ENCODE peak calls at places on chromosomes 12 and 14, in ten cellular contexts. One of them, this sample, is unnamed.

GRCh38 chr14:21136024-21136423 is 19.8 kb downstream of the OR5AU1 start:
- DNase-seq in GM12878: no peak
- DNase-seq in A549: peak; percentile 50
- DNase-seq in AG04450: no peak
- DNase-seq in right lobe of liver: no peak
- DNase-seq in psoas muscle: no peak
- DNase-seq in fibroblast of the aortic adventitia: peak; percentile 26
- DNase-seq in CD8-positive, alpha-beta T cell: no peak
- DNase-seq in foreskin fibroblast: peak; percentile 18
- DNase-seq in HCT116: peak; percentile 3
- DNase-seq in this sample: peak; percentile 10

GRCh38 chr12:29024117-29024516 is 125.0 kb upstream of the FAR2 start:
- DNase-seq in CD8-positive, alpha-beta T cell: no peak
- DNase-seq in psoas muscle: no peak
- DNase-seq in fibroblast of the aortic adventitia: no peak
- DNase-seq in foreskin fibroblast: no peak
- DNase-seq in A549: peak; percentile 3
- DNase-seq in GM12878: no peak
- DNase-seq in AG04450: no peak
- DNase-seq in right lobe of liver: no peak
- DNase-seq in HCT116: no peak
- DNase-seq in this sample: peak; percentile 58

GRCh38 chr12:32586390-32586789 is 92.7 kb upstream of the DNM1L start:
- DNase-seq in HCT116: no peak
- DNase-seq in right lobe of liver: no peak
- DNase-seq in CD8-positive, alpha-beta T cell: no peak
- DNase-seq in A549: no peak
- DNase-seq in foreskin fibroblast: peak; percentile 82
- DNase-seq in AG04450: no peak
- DNase-seq in psoas muscle: no peak
- DNase-seq in fibroblast of the aortic adventitia: peak; percentile 43
- DNase-seq in GM12878: no peak
- DNase-seq in this sample: peak; percentile 20

GRCh38 chr14:32802295-32802694 is 136.4 kb upstream of the NPAS3 start:
- DNase-seq in GM12878: no peak
- DNase-seq in foreskin fibroblast: no peak
- DNase-seq in psoas muscle: no peak
- DNase-seq in AG04450: no peak
- DNase-seq in A549: no peak
- DNase-seq in HCT116: no peak
- DNase-seq in right lobe of liver: no peak
- DNase-seq in CD8-positive, alpha-beta T cell: no peak
- DNase-seq in fibroblast of the aortic adventitia: no peak
- DNase-seq in this sample: no peak

GRCh38 chr12:131001493-131001892 is 47.8 kb downstream of the ADGRD1 start:
- DNase-seq in CD8-positive, alpha-beta T cell: no peak
- DNase-seq in GM12878: no peak
- DNase-seq in foreskin fibroblast: no peak
- DNase-seq in HCT116: no peak
- DNase-seq in AG04450: no peak
- DNase-seq in fibroblast of the aortic adventitia: no peak
- DNase-seq in psoas muscle: no peak
- DNase-seq in A549: no peak
- DNase-seq in right lobe of liver: no peak
- DNase-seq in this sample: no peak

GRCh38 chr12:129997239-129997638 is 93.4 kb upstream of the TMEM132D start:
- DNase-seq in foreskin fibroblast: no peak
- DNase-seq in GM12878: no peak
- DNase-seq in AG04450: no peak
- DNase-seq in HCT116: no peak
- DNase-seq in fibroblast of the aortic adventitia: no peak
- DNase-seq in right lobe of liver: no peak
- DNase-seq in psoas muscle: no peak
- DNase-seq in A549: no peak
- DNase-seq in CD8-positive, alpha-beta T cell: no peak
- DNase-seq in this sample: no peak

GRCh38 chr12:55280991-55281390 is 15.4 kb downstream of the OR6C6 start:
- DNase-seq in fibroblast of the aortic adventitia: no peak
- DNase-seq in right lobe of liver: no peak
- DNase-seq in HCT116: no peak
- DNase-seq in CD8-positive, alpha-beta T cell: no peak
- DNase-seq in AG04450: no peak
- DNase-seq in psoas muscle: no peak
- DNase-seq in foreskin fibroblast: no peak
- DNase-seq in A549: no peak
- DNase-seq in GM12878: no peak
- DNase-seq in this sample: no peak

GRCh38 chr14:75389679-75390078 is 38.1 kb upstream of the JDP2 start:
- DNase-seq in A549: no peak
- DNase-seq in foreskin fibroblast: peak; percentile 63
- DNase-seq in HCT116: no peak
- DNase-seq in psoas muscle: no peak
- DNase-seq in CD8-positive, alpha-beta T cell: no peak
- DNase-seq in AG04450: no peak
- DNase-seq in fibroblast of the aortic adventitia: no peak
- DNase-seq in right lobe of liver: no peak
- DNase-seq in GM12878: no peak
- DNase-seq in this sample: peak; percentile 30

GRCh38 chr12:24565300-24565699 is 383.6 kb downstream of the BCAT1 start:
- DNase-seq in AG04450: no peak
- DNase-seq in fibroblast of the aortic adventitia: no peak
- DNase-seq in foreskin fibroblast: peak; percentile 6
- DNase-seq in GM12878: no peak
- DNase-seq in right lobe of liver: no peak
- DNase-seq in psoas muscle: no peak
- DNase-seq in CD8-positive, alpha-beta T cell: no peak
- DNase-seq in A549: no peak
- DNase-seq in HCT116: no peak
- DNase-seq in this sample: no peak

GRCh38 chr12:27199638-27200300 is 44.3 kb upstream of the STK38L start:
- DNase-seq in A549: no peak
- DNase-seq in AG04450: no peak
- DNase-seq in HCT116: no peak
- DNase-seq in right lobe of liver: no peak
- DNase-seq in foreskin fibroblast: peak; percentile 17
- DNase-seq in fibroblast of the aortic adventitia: peak; percentile 14
- DNase-seq in CD8-positive, alpha-beta T cell: no peak
- DNase-seq in GM12878: no peak
- DNase-seq in psoas muscle: no peak
- DNase-seq in this sample: no peak

GRCh38 chr12:45257185-45257585 is 41.3 kb downstream of the ANO6 start:
- DNase-seq in CD8-positive, alpha-beta T cell: no peak
- DNase-seq in GM12878: no peak
- DNase-seq in psoas muscle: no peak
- DNase-seq in HCT116: no peak
- DNase-seq in A549: no peak
- DNase-seq in right lobe of liver: no peak
- DNase-seq in AG04450: no peak
- DNase-seq in foreskin fibroblast: no peak
- DNase-seq in fibroblast of the aortic adventitia: no peak
- DNase-seq in this sample: no peak

GRCh38 chr14:45699451-45699850 is 446.4 kb upstream of the MIS18BP1 start:
- DNase-seq in foreskin fibroblast: peak; percentile 62
- DNase-seq in right lobe of liver: no peak
- DNase-seq in AG04450: no peak
- DNase-seq in CD8-positive, alpha-beta T cell: no peak
- DNase-seq in psoas muscle: no peak
- DNase-seq in HCT116: no peak
- DNase-seq in fibroblast of the aortic adventitia: no peak
- DNase-seq in GM12878: no peak
- DNase-seq in A549: no peak
- DNase-seq in this sample: no peak

GRCh38 chr12:121391619-121392324 is 8.1 kb upstream of the RNF34 start:
- DNase-seq in right lobe of liver: no peak
- DNase-seq in HCT116: no peak
- DNase-seq in A549: no peak
- DNase-seq in CD8-positive, alpha-beta T cell: no peak
- DNase-seq in foreskin fibroblast: peak; percentile 79
- DNase-seq in AG04450: peak; percentile 49
- DNase-seq in fibroblast of the aortic adventitia: peak; percentile 66
- DNase-seq in psoas muscle: no peak
- DNase-seq in GM12878: peak; percentile 53
- DNase-seq in this sample: peak; percentile 96

DNA sequence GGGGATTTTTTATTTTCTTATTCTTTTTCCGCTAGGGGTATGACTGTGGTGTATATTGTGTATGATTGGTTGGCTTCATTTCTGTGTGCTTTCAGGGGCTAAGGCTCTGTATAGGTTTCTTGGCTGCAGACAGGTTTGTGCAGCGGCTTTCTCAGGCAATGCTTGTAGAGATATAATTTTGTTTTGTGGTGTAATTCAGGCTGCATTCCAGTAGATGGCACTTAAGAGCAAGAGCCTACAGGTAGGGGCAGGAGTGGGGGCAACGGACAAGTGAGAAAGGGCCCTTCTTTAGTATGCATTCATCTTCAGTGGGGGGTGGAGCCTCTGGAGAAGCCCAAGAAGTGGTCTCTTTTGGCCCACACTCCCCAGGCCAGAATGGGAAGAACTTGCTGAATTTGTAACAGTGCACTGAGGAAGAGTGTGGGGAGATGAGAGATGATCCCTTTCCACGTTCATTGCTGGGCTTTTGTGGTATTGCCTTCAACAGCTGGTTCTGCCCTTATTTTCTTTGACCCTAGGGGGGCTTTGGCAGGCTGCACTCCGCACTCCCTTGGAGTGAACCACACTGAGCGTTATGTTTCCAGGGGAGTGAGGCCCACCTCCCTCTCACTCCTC is 78.6 kb downstream of the IFNG-AS1 start:
- DNase-seq in HCT116: peak; percentile 6
- DNase-seq in AG04450: no peak
- DNase-seq in GM12878: no peak
- DNase-seq in CD8-positive, alpha-beta T cell: no peak
- DNase-seq in right lobe of liver: no peak
- DNase-seq in psoas muscle: no peak
- DNase-seq in A549: peak; percentile 3
- DNase-seq in foreskin fibroblast: peak; percentile 4
- DNase-seq in fibroblast of the aortic adventitia: peak; percentile 1
- DNase-seq in this sample: peak; percentile 1
- TF ChIP-seq CTCF in HCT116: peak; percentile 23
- TF ChIP-seq CTCF in AG04450: peak; percentile 42
- TF ChIP-seq CTCF in GM12878: peak; percentile 28
- TF ChIP-seq CTCF in CD8-positive, alpha-beta T cell: no peak
- TF ChIP-seq CTCF in right lobe of liver: no peak
- TF ChIP-seq CTCF in psoas muscle: peak; percentile 11
- TF ChIP-seq CTCF in A549: no peak
- TF ChIP-seq CTCF in foreskin fibroblast: peak; percentile 31
- TF ChIP-seq CTCF in fibroblast of the aortic adventitia: peak; percentile 43
- TF ChIP-seq CTCF in this sample: peak; percentile 60

DNA sequence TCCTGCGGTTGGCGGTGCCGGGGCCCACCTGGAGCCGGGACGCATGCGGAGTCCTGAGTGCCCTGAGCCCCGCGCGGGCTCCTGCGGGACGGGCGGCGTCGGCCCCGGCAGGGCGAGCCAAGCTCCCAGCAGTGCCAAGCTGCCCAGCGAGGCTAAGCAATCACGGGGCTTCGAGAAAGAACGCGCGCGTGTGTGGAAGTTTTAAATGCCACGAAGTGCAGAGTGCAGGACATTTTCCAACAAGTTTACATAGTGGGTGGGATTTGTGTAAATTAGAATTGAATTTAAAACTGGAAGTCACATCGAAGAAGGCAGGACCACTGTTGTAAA is 558 bp upstream of the CPM start:
- DNase-seq in GM12878: no peak
- DNase-seq in AG04450: no peak
- DNase-seq in A549: no peak
- DNase-seq in CD8-positive, alpha-beta T cell: no peak
- DNase-seq in foreskin fibroblast: no peak
- DNase-seq in right lobe of liver: no peak
- DNase-seq in psoas muscle: no peak
- DNase-seq in HCT116: no peak
- DNase-seq in fibroblast of the aortic adventitia: no peak
- DNase-seq in this sample: no peak
- H3K4me3 ChIP-seq in GM12878: peak overlapping the region; percentile 63
- H3K4me3 ChIP-seq in AG04450: peak overlapping the region; percentile 62
- H3K4me3 ChIP-seq in A549: peak overlapping the region; percentile 59
- H3K4me3 ChIP-seq in CD8-positive, alpha-beta T cell: peak overlapping the region; percentile 52
- H3K4me3 ChIP-seq in foreskin fibroblast: peak overlapping the region; percentile 55
- H3K4me3 ChIP-seq in right lobe of liver: peak overlapping the region; percentile 75
- H3K4me3 ChIP-seq in psoas muscle: peak overlapping the region; percentile 70
- H3K4me3 ChIP-seq in HCT116: no peak overlapping the region
- H3K4me3 ChIP-seq in fibroblast of the aortic adventitia: peak overlapping the region; percentile 68
- H3K4me3 ChIP-seq in this sample: peak overlapping the region; percentile 43

GRCh38 chr12:26156201-26156871 is 31.5 kb upstream of the BHLHE41 start:
- DNase-seq in right lobe of liver: no peak
- DNase-seq in A549: no peak
- DNase-seq in CD8-positive, alpha-beta T cell: no peak
- DNase-seq in foreskin fibroblast: no peak
- DNase-seq in psoas muscle: no peak
- DNase-seq in GM12878: peak; percentile 99
- DNase-seq in AG04450: no peak
- DNase-seq in HCT116: no peak
- DNase-seq in fibroblast of the aortic adventitia: no peak
- DNase-seq in this sample: no peak

GRCh38 chr12:26156996-26157395 is 32.2 kb upstream of the BHLHE41 start:
- DNase-seq in psoas muscle: no peak
- DNase-seq in GM12878: no peak
- DNase-seq in AG04450: no peak
- DNase-seq in A549: no peak
- DNase-seq in right lobe of liver: no peak
- DNase-seq in foreskin fibroblast: no peak
- DNase-seq in CD8-positive, alpha-beta T cell: no peak
- DNase-seq in fibroblast of the aortic adventitia: no peak
- DNase-seq in HCT116: no peak
- DNase-seq in this sample: no peak

GRCh38 chr12:26152507-26153102 is 27.8 kb upstream of the BHLHE41 start:
- DNase-seq in AG04450: no peak
- DNase-seq in CD8-positive, alpha-beta T cell: no peak
- DNase-seq in psoas muscle: no peak
- DNase-seq in A549: no peak
- DNase-seq in HCT116: no peak
- DNase-seq in right lobe of liver: no peak
- DNase-seq in GM12878: no peak
- DNase-seq in fibroblast of the aortic adventitia: no peak
- DNase-seq in foreskin fibroblast: no peak
- DNase-seq in this sample: no peak

GRCh38 chr12:26150737-26151450 is 26.1 kb upstream of the BHLHE41 start:
- DNase-seq in right lobe of liver: no peak
- DNase-seq in foreskin fibroblast: peak; percentile 80
- DNase-seq in CD8-positive, alpha-beta T cell: no peak
- DNase-seq in psoas muscle: no peak
- DNase-seq in GM12878: no peak
- DNase-seq in AG04450: peak; percentile 45
- DNase-seq in fibroblast of the aortic adventitia: peak; percentile 93
- DNase-seq in A549: no peak
- DNase-seq in HCT116: no peak
- DNase-seq in this sample: peak; percentile 50

GRCh38 chr12:26153421-26154154 is 28.8 kb upstream of the BHLHE41 start:
- DNase-seq in A549: peak; percentile 55
- DNase-seq in foreskin fibroblast: peak; percentile 94
- DNase-seq in psoas muscle: no peak
- DNase-seq in right lobe of liver: no peak
- DNase-seq in HCT116: peak; percentile 83
- DNase-seq in fibroblast of the aortic adventitia: peak; percentile 97
- DNase-seq in AG04450: peak; percentile 90
- DNase-seq in CD8-positive, alpha-beta T cell: no peak
- DNase-seq in GM12878: no peak
- DNase-seq in this sample: peak; percentile 94
- TF ChIP-seq CTCF in A549: no peak
- TF ChIP-seq CTCF in foreskin fibroblast: peak; percentile 20
- TF ChIP-seq CTCF in psoas muscle: no peak
- TF ChIP-seq CTCF in right lobe of liver: no peak
- TF ChIP-seq CTCF in HCT116: no peak
- TF ChIP-seq CTCF in fibroblast of the aortic adventitia: peak; percentile 41
- TF ChIP-seq CTCF in AG04450: peak; percentile 32
- TF ChIP-seq CTCF in CD8-positive, alpha-beta T cell: no peak
- TF ChIP-seq CTCF in GM12878: no peak
- TF ChIP-seq CTCF in this sample: peak; percentile 8

GRCh38 chr14:84544486-84544885 is 985.5 kb upstream of the FLRT2 start:
- DNase-seq in fibroblast of the aortic adventitia: no peak
- DNase-seq in psoas muscle: no peak
- DNase-seq in CD8-positive, alpha-beta T cell: no peak
- DNase-seq in foreskin fibroblast: no peak
- DNase-seq in A549: no peak
- DNase-seq in HCT116: no peak
- DNase-seq in right lobe of liver: no peak
- DNase-seq in AG04450: no peak
- DNase-seq in GM12878: no peak
- DNase-seq in this sample: no peak
- H3K4me3 ChIP-seq in fibroblast of the aortic adventitia: no peak overlapping the region
- H3K4me3 ChIP-seq in psoas muscle: no peak overlapping the region
- H3K4me3 ChIP-seq in CD8-positive, alpha-beta T cell: no peak overlapping the region
- H3K4me3 ChIP-seq in foreskin fibroblast: no peak overlapping the region
- H3K4me3 ChIP-seq in A549: no peak overlapping the region
- H3K4me3 ChIP-seq in HCT116: no peak overlapping the region
- H3K4me3 ChIP-seq in right lobe of liver: no peak overlapping the region
- H3K4me3 ChIP-seq in AG04450: no peak overlapping the region
- H3K4me3 ChIP-seq in GM12878: no peak overlapping the region
- H3K4me3 ChIP-seq in this sample: no peak overlapping the region

This sample was measured in fibroblast of villous mesenchyme.